ENCODE peak calls at places on chromosomes 11 and 22, in ten cellular contexts. D is hepatocyte, P is mammary epithelial cell, L is H9, Z is GM12878, J is SK-N-SH, N is MM.1S, Q is fibroblast of lung, G is IMR-90, X is PC-3. B is an unnamed sample.

GRCh38 chr22:23175817-23176644 is 4.3 kb upstream of the BCR start:
- DNase-seq in P (no peak), L (no peak), G (no peak), X (no peak), N (peak; percentile 87), D (no peak), J (no peak), Z (no peak), Q (no peak), B (no peak)

GRCh38 chr11:92702771-92703170 is 266.7 kb upstream of the MTNR1B start:
- DNase-seq in X (peak; percentile 32), P (peak; percentile 77), Q (peak; percentile 17), N (no peak), Z (no peak), G (peak; percentile 73), L (no peak), J (no peak), D (no peak), B (no peak)

GRCh38 chr11:8863838-8864237 is 47.2 kb upstream of the AKIP1 start:
- DNase-seq in J (no peak), N (no peak), G (peak; percentile 78), Q (peak; percentile 64), P (peak; percentile 65), Z (no peak), X (peak; percentile 57), D (no peak), L (no peak), B (no peak)

GRCh38 chr11:93244018-93244417 is 46.2 kb upstream of the SLC36A4 start:
- DNase-seq in P (no peak), G (no peak), D (no peak), Q (no peak), J (no peak), X (no peak), Z (no peak), N (no peak), L (no peak), B (no peak)

GRCh38 chr22:43883012-43883661 is 8.7 kb downstream of the PNPLA5 start:
- DNase-seq in Q (peak; percentile 79), D (peak; percentile 78), J (peak; percentile 74), N (peak; percentile 61), Z (no peak), L (peak; percentile 88), X (peak; percentile 80), G (peak; percentile 81), P (peak; percentile 72), B (peak; percentile 90)

GRCh38 chr11:26950260-26950719 is 43.6 kb upstream of the FIBIN start:
- DNase-seq in L (no peak), Z (no peak), D (no peak), N (no peak), G (peak; percentile 94), Q (peak; percentile 88), X (no peak), P (peak; percentile 57), J (no peak), B (no peak)

GRCh38 chr11:77473801-77474508 is at the start of gene PAK1:
- DNase-seq in G (peak; percentile 86), L (peak; percentile 95), P (peak; percentile 88), N (peak; percentile 90), D (peak; percentile 98), X (peak; percentile 69), Z (no peak), J (peak; percentile 94), Q (peak; percentile 90), B (peak; percentile 98)

GRCh38 chr11:8008212-8008611 is 21.1 kb downstream of the EIF3F start:
- DNase-seq in J (no peak), G (no peak), N (no peak), P (no peak), X (no peak), D (no peak), Q (no peak), Z (no peak), L (no peak), B (peak; percentile 34)

GRCh38 chr11:131685906-131686305 is 315.5 kb downstream of the NTM start:
- DNase-seq in P (no peak), L (no peak), Z (no peak), Q (no peak), J (no peak), G (no peak), X (no peak), N (no peak), D (no peak), B (no peak)

GRCh38 chr22:29301716-29302401 is 4.6 kb upstream of the GAS2L1 start:
- DNase-seq in G (no peak), N (no peak), D (no peak), J (peak; percentile 17), L (peak; percentile 32), X (no peak), P (no peak), Q (no peak), Z (no peak), B (no peak)

GRCh38 chr22:29300467-29300806 is 6.0 kb upstream of the GAS2L1 start:
- DNase-seq in D (no peak), J (no peak), Q (no peak), X (no peak), N (no peak), Z (no peak), G (no peak), L (no peak), P (no peak), B (no peak)

GRCh38 chr22:29300807-29301601 is 5.4 kb upstream of the GAS2L1 start:
- DNase-seq in L (no peak), J (peak; percentile 16), P (no peak), Z (no peak), Q (no peak), D (no peak), X (no peak), G (no peak), N (no peak), B (no peak)

GRCh38 chr22:29299136-29299900 is 7.1 kb upstream of the GAS2L1 start:
- DNase-seq in X (no peak), P (no peak), D (no peak), Z (no peak), Q (no peak), L (no peak), G (no peak), N (no peak), J (no peak), B (no peak)

DNA sequence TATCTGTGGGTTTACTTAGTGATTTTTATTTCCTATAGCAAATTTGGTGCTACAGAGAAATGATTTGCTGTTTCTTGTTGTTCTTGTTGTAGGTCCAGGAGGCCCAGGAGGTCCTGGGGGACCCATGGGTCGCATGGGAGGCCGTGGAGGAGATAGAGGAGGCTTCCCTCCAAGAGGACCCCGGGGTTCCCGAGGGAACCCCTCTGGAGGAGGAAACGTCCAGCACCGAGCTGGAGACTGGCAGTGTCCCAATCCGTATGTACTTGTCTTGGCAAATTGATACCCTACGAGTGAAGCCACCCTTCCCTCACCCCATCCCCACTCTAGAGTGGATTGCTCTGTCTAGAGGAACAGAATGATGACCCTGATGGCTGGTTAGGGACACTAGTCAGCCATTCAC is 7.8 kb upstream of the GAS2L1 start:
- DNase-seq in L (no peak), G (no peak), J (no peak), X (no peak), Q (no peak), N (no peak), Z (no peak), P (no peak), D (no peak), B (no peak)
- H4K20me1 ChIP-seq in L (no peaks in the 10 kb centered on the region), G (peaks cover 47% of the 10 kb centered on the region), J (peaks cover 25% of the 10 kb centered on the region), X (peaks cover 4% of the 10 kb centered on the region), Q (no peaks in the 10 kb centered on the region), N (peaks cover 10% of the 10 kb centered on the region), Z (no peaks in the 10 kb centered on the region), P (no peaks in the 10 kb centered on the region), D (peaks cover 31% of the 10 kb centered on the region), B (peaks cover 67% of the 10 kb centered on the region)

GRCh38 chr11:33892906-33893594 is 1.2 kb upstream of the LMO2 start:
- DNase-seq in Q (no peak), G (no peak), L (no peak), P (no peak), N (no peak), J (no peak), X (no peak), D (no peak), Z (no peak), B (no peak)
- H3K4me2 ChIP-seq in Q (no peak overlapping the region), G (no peak overlapping the region), L (no peak overlapping the region), P (no peak overlapping the region), N (peak overlapping the region; percentile 76), J (no peak overlapping the region), X (no peak overlapping the region), D (no peak overlapping the region), Z (peak overlapping the region; percentile 88), B (no peak overlapping the region)

DNA sequence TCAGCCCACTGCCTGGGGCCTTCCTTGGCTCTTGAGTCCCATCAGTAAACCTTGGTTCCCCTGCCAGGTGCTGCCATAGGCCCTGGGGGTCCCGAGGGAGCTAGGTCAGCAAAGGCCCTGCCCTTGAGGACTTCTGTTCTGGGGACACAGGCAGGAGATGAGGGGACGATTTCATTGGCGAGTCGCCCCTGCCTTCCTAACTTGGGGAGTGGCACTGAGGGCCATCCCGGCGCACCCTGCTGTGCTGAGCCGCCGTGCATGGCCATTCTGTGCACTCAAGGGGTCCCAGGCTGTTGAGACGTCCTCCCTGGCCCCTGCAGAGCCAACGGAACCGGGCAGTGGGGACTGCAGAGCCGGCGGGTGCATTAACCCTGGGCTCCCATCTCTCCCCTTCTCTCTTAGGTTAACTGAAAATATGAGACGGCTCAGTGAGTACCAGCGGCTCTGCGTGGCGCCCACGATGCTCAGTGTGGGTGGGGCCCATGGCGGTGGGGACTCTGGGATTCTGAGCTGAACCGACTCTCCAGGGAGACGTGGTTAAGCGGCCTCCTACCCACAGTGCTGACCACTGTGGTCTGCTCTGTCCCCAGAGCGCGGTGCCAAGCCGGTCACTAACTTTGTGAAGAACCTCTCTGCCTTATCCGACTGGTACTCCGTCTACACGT is 43.4 kb downstream of the GRAMD4 start:
- DNase-seq in L (no peak), Z (no peak), D (no peak), G (no peak), J (no peak), Q (no peak), X (no peak), N (no peak), P (no peak), B (no peak)
- TF ChIP-seq CTCF in L (no peak), Z (no peak), D (no peak), G (no peak), J (no peak), Q (no peak), X (no peak), N (no peak), P (no peak), B (no peak)

GRCh38 chr11:72851726-72852125 is 37.5 kb downstream of the ATG16L2 start:
- DNase-seq in G (no peak), P (no peak), L (no peak), D (no peak), Z (no peak), N (no peak), J (no peak), X (no peak), Q (no peak), B (no peak)

GRCh38 chr11:72856551-72857342 is 42.5 kb downstream of the ATG16L2 start:
- DNase-seq in P (no peak), Q (peak; percentile 67), N (no peak), D (no peak), X (no peak), Z (no peak), J (no peak), G (no peak), L (no peak), B (no peak)

GRCh38 chr11:72848846-72849466 is 34.7 kb downstream of the ATG16L2 start:
- DNase-seq in L (peak; percentile 46), X (peak; percentile 73), J (peak; percentile 55), Z (no peak), P (peak; percentile 22), N (peak; percentile 43), D (peak; percentile 47), Q (peak; percentile 63), G (peak; percentile 60), B (peak; percentile 59)

GRCh38 chr11:72856065-72856464 is 41.9 kb downstream of the ATG16L2 start:
- DNase-seq in Z (no peak), Q (no peak), N (no peak), D (no peak), L (no peak), J (no peak), P (no peak), X (no peak), G (no peak), B (no peak)

GRCh38 chr11:72850832-72851231 is 36.6 kb downstream of the ATG16L2 start:
- DNase-seq in Q (no peak), N (no peak), Z (no peak), P (no peak), X (no peak), D (no peak), L (no peak), G (no peak), J (no peak), B (no peak)
- H4K20me1 ChIP-seq in Q (no peaks in the 10 kb centered on the region), N (no peaks in the 10 kb centered on the region), Z (no peaks in the 10 kb centered on the region), P (no peaks in the 10 kb centered on the region), X (no peaks in the 10 kb centered on the region), D (no peaks in the 10 kb centered on the region), L (no peaks in the 10 kb centered on the region), G (no peaks in the 10 kb centered on the region), J (no peaks in the 10 kb centered on the region), B (no peaks in the 10 kb centered on the region)

B was measured in neural progenitor cell.